ENCODE peak calls at places on chromosome X, in eight cellular contexts. One of them, this sample, is unnamed. For H3K4me1, the result is how much of the 10 kb centered on the place peaks cover.

GRCh38 chrX:43589735-43590515 is 66.2 kb upstream of the MAOA start:
- DNase-seq in Peyer's patch: no peak
- DNase-seq in CD8-positive, alpha-beta T cell: no peak
- DNase-seq in adrenal gland: no peak
- DNase-seq in left ventricle myocardium inferior: no peak
- DNase-seq in endodermal cell: no peak
- DNase-seq in heart left ventricle: no peak
- DNase-seq in sigmoid colon: no peak
- DNase-seq in this sample: no peak

GRCh38 chrX:47831788-47832187 is 4.9 kb upstream of the ZNF81 start:
- DNase-seq in adrenal gland: peak
- DNase-seq in endodermal cell: peak
- DNase-seq in left ventricle myocardium inferior: peak
- DNase-seq in Peyer's patch: peak
- DNase-seq in CD8-positive, alpha-beta T cell: peak
- DNase-seq in sigmoid colon: no peak
- DNase-seq in heart left ventricle: peak
- DNase-seq in this sample: peak

GRCh38 chrX:20487227-20487626 is 220.5 kb upstream of the RPS6KA3 start:
- DNase-seq in adrenal gland: no peak
- DNase-seq in endodermal cell: no peak
- DNase-seq in heart left ventricle: no peak
- DNase-seq in Peyer's patch: no peak
- DNase-seq in sigmoid colon: no peak
- DNase-seq in left ventricle myocardium inferior: no peak
- DNase-seq in CD8-positive, alpha-beta T cell: no peak
- DNase-seq in this sample: no peak

GRCh38 chrX:34300871-34301270 is 168.8 kb upstream of the FAM47A start:
- DNase-seq in endodermal cell: peak
- DNase-seq in CD8-positive, alpha-beta T cell: no peak
- DNase-seq in left ventricle myocardium inferior: no peak
- DNase-seq in Peyer's patch: no peak
- DNase-seq in adrenal gland: peak
- DNase-seq in heart left ventricle: no peak
- DNase-seq in sigmoid colon: no peak
- DNase-seq in this sample: no peak

GRCh38 chrX:44291468-44292116 is 51.9 kb downstream of the EFHC2 start:
- DNase-seq in CD8-positive, alpha-beta T cell: no peak
- DNase-seq in Peyer's patch: no peak
- DNase-seq in heart left ventricle: no peak
- DNase-seq in adrenal gland: no peak
- DNase-seq in left ventricle myocardium inferior: no peak
- DNase-seq in sigmoid colon: no peak
- DNase-seq in endodermal cell: no peak
- DNase-seq in this sample: no peak

GRCh38 chrX:108304210-108304609 is 134.0 kb downstream of the COL4A6 start:
- DNase-seq in endodermal cell: no peak
- DNase-seq in sigmoid colon: no peak
- DNase-seq in Peyer's patch: no peak
- DNase-seq in CD8-positive, alpha-beta T cell: no peak
- DNase-seq in heart left ventricle: no peak
- DNase-seq in adrenal gland: no peak
- DNase-seq in left ventricle myocardium inferior: no peak
- DNase-seq in this sample: no peak

GRCh38 chrX:107576841-107577240 is 51.5 kb upstream of the PRPS1 start:
- DNase-seq in endodermal cell: no peak
- DNase-seq in heart left ventricle: no peak
- DNase-seq in CD8-positive, alpha-beta T cell: no peak
- DNase-seq in Peyer's patch: no peak
- DNase-seq in adrenal gland: no peak
- DNase-seq in sigmoid colon: no peak
- DNase-seq in left ventricle myocardium inferior: no peak
- DNase-seq in this sample: no peak

GRCh38 chrX:51456814-51457213 is 39.6 kb downstream of the NUDT11 start:
- DNase-seq in endodermal cell: no peak
- DNase-seq in heart left ventricle: no peak
- DNase-seq in sigmoid colon: no peak
- DNase-seq in left ventricle myocardium inferior: no peak
- DNase-seq in adrenal gland: no peak
- DNase-seq in CD8-positive, alpha-beta T cell: no peak
- DNase-seq in Peyer's patch: no peak
- DNase-seq in this sample: no peak

GRCh38 chrX:48475295-48475694 is 704 bp upstream of the FTSJ1 start:
- DNase-seq in heart left ventricle: no peak
- DNase-seq in sigmoid colon: no peak
- DNase-seq in left ventricle myocardium inferior: no peak
- DNase-seq in adrenal gland: no peak
- DNase-seq in CD8-positive, alpha-beta T cell: no peak
- DNase-seq in Peyer's patch: no peak
- DNase-seq in endodermal cell: no peak
- DNase-seq in this sample: no peak

GRCh38 chrX:9824554-9824953 is 38.3 kb downstream of the SHROOM2 start:
- DNase-seq in Peyer's patch: no peak
- DNase-seq in adrenal gland: no peak
- DNase-seq in left ventricle myocardium inferior: no peak
- DNase-seq in heart left ventricle: no peak
- DNase-seq in endodermal cell: no peak
- DNase-seq in CD8-positive, alpha-beta T cell: no peak
- DNase-seq in sigmoid colon: no peak
- DNase-seq in this sample: no peak

GRCh38 chrX:129763666-129764065 is 16.1 kb upstream of the SASH3 start:
- DNase-seq in left ventricle myocardium inferior: no peak
- DNase-seq in Peyer's patch: no peak
- DNase-seq in sigmoid colon: no peak
- DNase-seq in endodermal cell: no peak
- DNase-seq in adrenal gland: no peak
- DNase-seq in CD8-positive, alpha-beta T cell: no peak
- DNase-seq in heart left ventricle: no peak
- DNase-seq in this sample: no peak

GRCh38 chrX:103356897-103357296 is 591 bp downstream of the TCEAL9 start:
- DNase-seq in heart left ventricle: peak
- DNase-seq in endodermal cell: peak
- DNase-seq in adrenal gland: peak
- DNase-seq in CD8-positive, alpha-beta T cell: no peak
- DNase-seq in left ventricle myocardium inferior: peak
- DNase-seq in Peyer's patch: no peak
- DNase-seq in sigmoid colon: no peak
- DNase-seq in this sample: peak

GRCh38 chrX:14712096-14712495 is 160.8 kb downstream of the FANCB start:
- DNase-seq in left ventricle myocardium inferior: no peak
- DNase-seq in CD8-positive, alpha-beta T cell: no peak
- DNase-seq in Peyer's patch: no peak
- DNase-seq in sigmoid colon: no peak
- DNase-seq in endodermal cell: no peak
- DNase-seq in adrenal gland: no peak
- DNase-seq in heart left ventricle: no peak
- DNase-seq in this sample: no peak
- TF ChIP-seq CTCF in left ventricle myocardium inferior: no peak
- TF ChIP-seq CTCF in CD8-positive, alpha-beta T cell: no peak
- TF ChIP-seq CTCF in Peyer's patch: no peak
- TF ChIP-seq CTCF in sigmoid colon: no peak
- TF ChIP-seq CTCF in endodermal cell: peak
- TF ChIP-seq CTCF in adrenal gland: no peak
- TF ChIP-seq CTCF in heart left ventricle: no peak
- TF ChIP-seq CTCF in this sample: no peak

DNA sequence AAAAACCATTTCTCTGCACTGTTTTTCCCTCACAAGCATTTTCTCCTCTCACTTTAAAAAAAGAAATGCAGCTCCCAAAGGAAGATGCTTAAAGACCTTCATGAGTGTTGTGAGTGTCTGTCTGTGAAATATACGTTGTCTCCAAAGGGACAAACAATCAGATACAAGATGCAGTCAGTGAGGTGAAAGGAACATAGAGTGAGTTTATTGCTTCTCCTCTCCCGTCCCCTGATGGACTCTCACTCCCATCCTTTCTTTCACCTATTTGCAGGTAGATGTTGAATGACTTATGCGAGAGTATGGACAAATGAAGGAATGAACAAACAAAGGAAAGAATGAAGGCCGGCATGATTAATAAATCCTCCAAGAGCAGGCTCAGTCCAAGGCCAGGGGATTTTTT is 561.2 kb upstream of the DIPK2B start:
- DNase-seq in heart left ventricle: no peak
- DNase-seq in left ventricle myocardium inferior: no peak
- DNase-seq in Peyer's patch: no peak
- DNase-seq in adrenal gland: no peak
- DNase-seq in endodermal cell: no peak
- DNase-seq in CD8-positive, alpha-beta T cell: no peak
- DNase-seq in sigmoid colon: no peak
- DNase-seq in this sample: no peak
- H3K4me1 ChIP-seq in heart left ventricle: under half
- H3K4me1 ChIP-seq in left ventricle myocardium inferior: under half
- H3K4me1 ChIP-seq in Peyer's patch: under half
- H3K4me1 ChIP-seq in adrenal gland: under half
- H3K4me1 ChIP-seq in endodermal cell: under half
- H3K4me1 ChIP-seq in CD8-positive, alpha-beta T cell: under half
- H3K4me1 ChIP-seq in sigmoid colon: under half
- H3K4me1 ChIP-seq in this sample: under half

GRCh38 chrX:41890026-41890423 is 33.3 kb downstream of the CASK start:
- DNase-seq in heart left ventricle: no peak
- DNase-seq in adrenal gland: no peak
- DNase-seq in CD8-positive, alpha-beta T cell: no peak
- DNase-seq in sigmoid colon: no peak
- DNase-seq in Peyer's patch: no peak
- DNase-seq in endodermal cell: no peak
- DNase-seq in left ventricle myocardium inferior: no peak
- DNase-seq in this sample: no peak

GRCh38 chrX:41887691-41888090 is 35.7 kb downstream of the CASK start:
- DNase-seq in adrenal gland: no peak
- DNase-seq in endodermal cell: no peak
- DNase-seq in sigmoid colon: no peak
- DNase-seq in CD8-positive, alpha-beta T cell: no peak
- DNase-seq in Peyer's patch: no peak
- DNase-seq in heart left ventricle: no peak
- DNase-seq in left ventricle myocardium inferior: no peak
- DNase-seq in this sample: no peak

GRCh38 chrX:41881166-41881565 is 42.2 kb downstream of the CASK start:
- DNase-seq in CD8-positive, alpha-beta T cell: no peak
- DNase-seq in sigmoid colon: no peak
- DNase-seq in heart left ventricle: no peak
- DNase-seq in left ventricle myocardium inferior: no peak
- DNase-seq in endodermal cell: no peak
- DNase-seq in Peyer's patch: no peak
- DNase-seq in adrenal gland: no peak
- DNase-seq in this sample: no peak

GRCh38 chrX:41889317-41890025 is 33.9 kb downstream of the CASK start:
- DNase-seq in heart left ventricle: no peak
- DNase-seq in CD8-positive, alpha-beta T cell: no peak
- DNase-seq in sigmoid colon: no peak
- DNase-seq in endodermal cell: no peak
- DNase-seq in Peyer's patch: no peak
- DNase-seq in left ventricle myocardium inferior: no peak
- DNase-seq in adrenal gland: no peak
- DNase-seq in this sample: no peak

GRCh38 chrX:41885724-41886123 is 37.6 kb downstream of the CASK start:
- DNase-seq in adrenal gland: no peak
- DNase-seq in heart left ventricle: no peak
- DNase-seq in sigmoid colon: no peak
- DNase-seq in endodermal cell: no peak
- DNase-seq in left ventricle myocardium inferior: no peak
- DNase-seq in Peyer's patch: no peak
- DNase-seq in CD8-positive, alpha-beta T cell: no peak
- DNase-seq in this sample: no peak
- H3K27ac ChIP-seq in adrenal gland: no peak
- H3K27ac ChIP-seq in heart left ventricle: no peak
- H3K27ac ChIP-seq in sigmoid colon: no peak
- H3K27ac ChIP-seq in endodermal cell: no peak
- H3K27ac ChIP-seq in left ventricle myocardium inferior: no peak
- H3K27ac ChIP-seq in Peyer's patch: no peak
- H3K27ac ChIP-seq in CD8-positive, alpha-beta T cell: no peak
- H3K27ac ChIP-seq in this sample: no peak

DNA sequence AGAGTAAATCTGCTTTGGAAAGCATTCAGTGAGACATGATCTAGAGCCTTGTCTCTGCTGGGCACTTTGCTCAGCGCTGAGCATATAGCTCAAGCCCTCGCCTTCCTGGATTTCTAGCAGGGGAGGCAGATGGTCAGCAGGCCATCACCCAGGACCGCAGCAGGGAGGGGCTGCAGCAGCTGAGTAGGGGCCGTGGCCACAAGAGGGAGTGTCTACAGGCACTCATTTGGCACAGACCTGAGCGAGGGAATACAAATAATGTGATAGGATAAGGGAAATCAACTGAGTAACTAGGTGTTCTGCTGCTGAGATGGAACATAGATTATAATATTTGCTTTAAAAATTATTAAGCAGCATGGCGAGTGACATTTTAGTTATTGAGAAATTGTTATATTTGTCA is 30.2 kb downstream of the OFD1 start:
- DNase-seq in adrenal gland: no peak
- DNase-seq in heart left ventricle: no peak
- DNase-seq in Peyer's patch: no peak
- DNase-seq in CD8-positive, alpha-beta T cell: no peak
- DNase-seq in sigmoid colon: no peak
- DNase-seq in endodermal cell: peak
- DNase-seq in left ventricle myocardium inferior: no peak
- DNase-seq in this sample: peak
- TF ChIP-seq CTCF in adrenal gland: no peak
- TF ChIP-seq CTCF in heart left ventricle: peak
- TF ChIP-seq CTCF in Peyer's patch: no peak
- TF ChIP-seq CTCF in CD8-positive, alpha-beta T cell: no peak
- TF ChIP-seq CTCF in sigmoid colon: no peak
- TF ChIP-seq CTCF in endodermal cell: peak
- TF ChIP-seq CTCF in left ventricle myocardium inferior: peak
- TF ChIP-seq CTCF in this sample: no peak

DNA sequence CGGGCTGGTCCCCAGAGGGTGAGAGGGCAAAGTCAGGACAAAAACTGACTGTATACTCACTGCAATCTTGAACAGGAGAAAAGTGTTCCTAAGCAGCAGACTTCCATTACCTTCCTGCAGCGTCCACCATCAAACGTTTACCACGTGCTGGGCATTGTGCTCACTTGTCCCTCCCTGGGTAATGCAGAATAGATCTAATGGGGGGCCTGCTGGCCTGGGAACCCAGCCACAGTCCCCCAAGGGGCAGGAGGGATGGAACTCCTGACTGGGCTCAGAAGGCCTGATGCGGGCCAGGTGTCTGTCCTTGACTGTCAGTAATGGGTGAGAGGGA is 37.6 kb upstream of the FAM156A start:
- DNase-seq in sigmoid colon: no peak
- DNase-seq in endodermal cell: no peak
- DNase-seq in heart left ventricle: no peak
- DNase-seq in left ventricle myocardium inferior: no peak
- DNase-seq in Peyer's patch: no peak
- DNase-seq in CD8-positive, alpha-beta T cell: no peak
- DNase-seq in adrenal gland: no peak
- DNase-seq in this sample: no peak
- H3K4me1 ChIP-seq in sigmoid colon: under half
- H3K4me1 ChIP-seq in endodermal cell: under half
- H3K4me1 ChIP-seq in heart left ventricle: under half
- H3K4me1 ChIP-seq in left ventricle myocardium inferior: under half
- H3K4me1 ChIP-seq in Peyer's patch: under half
- H3K4me1 ChIP-seq in CD8-positive, alpha-beta T cell: under half
- H3K4me1 ChIP-seq in adrenal gland: under half
- H3K4me1 ChIP-seq in this sample: under half

DNA sequence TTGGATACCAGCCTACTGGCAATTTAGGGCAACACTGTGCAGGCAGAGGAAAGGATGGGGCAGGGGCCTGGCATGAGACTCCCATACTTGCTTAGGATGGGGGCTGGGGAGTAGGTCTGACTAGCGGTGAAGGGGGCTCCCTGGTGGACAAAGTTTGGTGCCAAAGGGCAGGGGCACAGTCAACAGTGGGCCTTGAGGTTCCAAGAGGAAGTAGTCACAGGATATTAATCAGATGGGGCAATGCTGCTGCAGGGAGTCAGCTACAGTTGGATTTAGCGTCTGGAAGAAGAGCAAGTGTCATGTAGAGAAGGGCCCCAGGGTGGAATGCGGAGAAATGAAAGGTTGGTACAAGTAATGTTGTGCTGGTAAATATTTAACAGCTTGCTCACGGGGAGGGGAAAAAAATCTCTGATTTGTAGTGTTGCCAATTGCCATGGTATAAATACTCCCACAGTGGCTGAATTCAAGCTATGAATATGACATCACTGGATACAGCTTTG is 139.4 kb downstream of the PJA1 start:
- DNase-seq in left ventricle myocardium inferior: no peak
- DNase-seq in sigmoid colon: no peak
- DNase-seq in heart left ventricle: no peak
- DNase-seq in Peyer's patch: no peak
- DNase-seq in CD8-positive, alpha-beta T cell: no peak
- DNase-seq in endodermal cell: peak
- DNase-seq in adrenal gland: no peak
- DNase-seq in this sample: no peak
- H3K27ac ChIP-seq in left ventricle myocardium inferior: no peak
- H3K27ac ChIP-seq in sigmoid colon: no peak
- H3K27ac ChIP-seq in heart left ventricle: no peak
- H3K27ac ChIP-seq in Peyer's patch: no peak
- H3K27ac ChIP-seq in CD8-positive, alpha-beta T cell: no peak
- H3K27ac ChIP-seq in endodermal cell: no peak
- H3K27ac ChIP-seq in adrenal gland: no peak
- H3K27ac ChIP-seq in this sample: no peak

This sample was measured in pancreas.